ENCODE peak calls at places on chromosomes 12 and 14, in four cellular contexts. H is activated CD8-positive, alpha-beta memory T cell treated with anti-CD3 and anti-CD28 coated beads, Interleukin-2, amount 10 ng/mL, durations not matched to agents 7 days and 5 days; A is CD8-positive, alpha-beta T cell; E is iris pigment epithelial cell. W is an unnamed sample.

GRCh38 chr12:96195845-96196451 is 1.8 kb downstream of the ELK3 start:
- DNase-seq in H (peak; percentile 61), A (no peak), E (peak; percentile 72), W (peak; percentile 76)

GRCh38 chr14:105445901-105446845 is 26.5 kb downstream of the MTA1 start:
- DNase-seq in H (no peak), A (no peak), E (no peak), W (no peak)

GRCh38 chr12:24360907-24361306 is 411.4 kb upstream of the SOX5 start:
- DNase-seq in H (no peak), A (no peak), E (peak; percentile 86), W (peak; percentile 77)

GRCh38 chr12:32870716-32871115 is 25.9 kb downstream of the PKP2 start:
- DNase-seq in H (no peak), A (no peak), E (peak; percentile 85), W (peak; percentile 74)

GRCh38 chr12:57755454-57756372 is 810 bp downstream of the MARCHF9 start:
- DNase-seq in H (no peak), A (no peak), E (no peak), W (no peak)

GRCh38 chr12:24270965-24271364 is 321.5 kb upstream of the SOX5 start:
- DNase-seq in H (no peak), A (no peak), E (no peak), W (peak; percentile 61)

GRCh38 chr14:80955434-80955939 is at the start of gene TSHR:
- DNase-seq in H (no peak), A (no peak), E (no peak), W (peak; percentile 5)

GRCh38 chr12:24911284-24911791 is 37.6 kb downstream of the BCAT1 start:
- DNase-seq in H (no peak), A (no peak), E (peak; percentile 95), W (peak; percentile 89)

GRCh38 chr12:130933269-130933995 is 20.3 kb upstream of the ADGRD1 start:
- DNase-seq in H (no peak), A (no peak), E (no peak), W (no peak)

GRCh38 chr12:14836336-14837210 is 6.8 kb downstream of the ART4 start:
- DNase-seq in H (no peak), A (no peak), E (peak; percentile 95), W (peak; percentile 90)

GRCh38 chr12:57272337-57273151 is 21.6 kb upstream of the STAC3 start:
- DNase-seq in H (no peak), A (no peak), E (peak; percentile 39), W (peak; percentile 44)

GRCh38 chr14:21300892-21301291 is 21.0 kb downstream of the RPGRIP1 start:
- DNase-seq in H (peak; percentile 43), A (no peak), E (no peak), W (no peak)

GRCh38 chr12:65313704-65314317 is 35.3 kb downstream of the MSRB3 start:
- DNase-seq in H (no peak), A (no peak), E (peak; percentile 41), W (peak; percentile 49)

GRCh38 chr12:94186461-94187237 is 38.3 kb downstream of the PLXNC1 start:
- DNase-seq in H (no peak), A (no peak), E (peak; percentile 75), W (peak; percentile 56)

GRCh38 chr12:52741378-52742195 is 35.6 kb downstream of the KRT76 start:
- DNase-seq in H (peak; percentile 77), A (peak; percentile 29), E (peak; percentile 30), W (peak; percentile 55)